ENCODE peak calls at places on chromosome 22, in seven cellular contexts. D, G, B, K, C, Z and E are unnamed samples.
A peak's percentile ranks its signal among the peaks of the same experiment; 100 is the strongest.

GRCh38 chr22:21443057-21443734 is 24.0 kb upstream of the TMEM191C start:
- DNase-seq in Z (peak; percentile 45), B (peak; percentile 1), G (no peak), C (peak; percentile 22), D (peak; percentile 1), K (no peak), E (no peak)

GRCh38 chr22:22060200-22061084 is 77.9 kb upstream of the TOP3B start:
- DNase-seq in Z (peak; percentile 93), K (peak; percentile 24), G (peak; percentile 89), B (peak; percentile 82), D (peak; percentile 57), C (no peak), E (peak; percentile 81)

GRCh38 chr22:36289406-36289870 is 36.5 kb downstream of the APOL1 start:
- DNase-seq in B (no peak), K (no peak), C (no peak), Z (no peak), G (no peak), D (no peak), E (no peak)

GRCh38 chr22:19837915-19838314 is 16.8 kb downstream of the GNB1L start:
- DNase-seq in C (no peak), B (no peak), G (no peak), Z (no peak), D (no peak), K (no peak), E (no peak)

GRCh38 chr22:22111267-22111751 is 128.7 kb upstream of the TOP3B start:
- DNase-seq in G (peak; percentile 86), D (no peak), C (no peak), Z (no peak), B (no peak), K (peak; percentile 95), E (peak; percentile 70)

GRCh38 chr22:36373258-36373579 is 14.5 kb downstream of the MYH9 start:
- DNase-seq in C (no peak), D (no peak), B (no peak), G (no peak), Z (peak; percentile 91), K (peak; percentile 9), E (no peak)

GRCh38 chr22:37999236-37999635 is 14.9 kb upstream of the SOX10 start:
- DNase-seq in K (no peak), D (no peak), G (no peak), C (no peak), B (no peak), Z (no peak), E (no peak)

GRCh38 chr22:44824271-44824670 is 71.9 kb downstream of the ARHGAP8 start:
- DNase-seq in K (no peak), G (no peak), C (no peak), B (no peak), Z (peak; percentile 43), D (no peak), E (no peak)

GRCh38 chr22:48318575-48319320 is 1508.9 kb downstream of the BRD1 start:
- DNase-seq in G (no peak), B (no peak), D (no peak), K (no peak), Z (peak; percentile 69), C (no peak), E (no peak)

GRCh38 chr22:44587004-44587793 is 89.2 kb upstream of the RTL6 start:
- DNase-seq in B (no peak), Z (peak; percentile 42), K (peak; percentile 11), D (no peak), C (no peak), G (no peak), E (peak; percentile 9)

GRCh38 chr22:36807627-36808026 is 9.2 kb downstream of the PVALB start:
- DNase-seq in B (no peak), Z (no peak), D (no peak), K (no peak), C (no peak), G (no peak), E (no peak)

GRCh38 chr22:50027639-50028537 is 15.3 kb upstream of the IL17REL start:
- DNase-seq in C (peak; percentile 87), Z (peak; percentile 78), K (peak; percentile 13), G (no peak), B (no peak), D (no peak), E (peak; percentile 76)

GRCh38 chr22:32341122-32341740 is 16.4 kb upstream of the RFPL3 start:
- DNase-seq in B (no peak), K (no peak), C (peak; percentile 17), G (no peak), D (no peak), Z (no peak), E (no peak)

GRCh38 chr22:32544953-32545558 is 70.4 kb downstream of the FBXO7 start:
- DNase-seq in C (no peak), G (no peak), D (no peak), K (peak; percentile 70), Z (no peak), B (no peak), E (no peak)

GRCh38 chr22:22520020-22520656 is at the start of gene ZNF280A:
- DNase-seq in K (no peak), B (no peak), Z (no peak), C (no peak), D (no peak), G (no peak), E (no peak)

GRCh38 chr22:43304831-43305230 is 38.3 kb downstream of the SCUBE1 start:
- DNase-seq in C (no peak), K (no peak), B (no peak), Z (no peak), D (no peak), G (no peak), E (no peak)

GRCh38 chr22:43305806-43306205 is 37.4 kb downstream of the SCUBE1 start:
- DNase-seq in C (no peak), G (no peak), Z (peak; percentile 33), D (no peak), B (no peak), K (no peak), E (no peak)

GRCh38 chr22:43310311-43310710 is 32.9 kb downstream of the SCUBE1 start:
- DNase-seq in K (no peak), B (no peak), C (no peak), D (no peak), G (no peak), Z (no peak), E (no peak)

GRCh38 chr22:43310798-43311197 is 32.4 kb downstream of the SCUBE1 start:
- DNase-seq in D (no peak), G (no peak), B (no peak), K (no peak), C (no peak), Z (no peak), E (no peak)

DNA sequence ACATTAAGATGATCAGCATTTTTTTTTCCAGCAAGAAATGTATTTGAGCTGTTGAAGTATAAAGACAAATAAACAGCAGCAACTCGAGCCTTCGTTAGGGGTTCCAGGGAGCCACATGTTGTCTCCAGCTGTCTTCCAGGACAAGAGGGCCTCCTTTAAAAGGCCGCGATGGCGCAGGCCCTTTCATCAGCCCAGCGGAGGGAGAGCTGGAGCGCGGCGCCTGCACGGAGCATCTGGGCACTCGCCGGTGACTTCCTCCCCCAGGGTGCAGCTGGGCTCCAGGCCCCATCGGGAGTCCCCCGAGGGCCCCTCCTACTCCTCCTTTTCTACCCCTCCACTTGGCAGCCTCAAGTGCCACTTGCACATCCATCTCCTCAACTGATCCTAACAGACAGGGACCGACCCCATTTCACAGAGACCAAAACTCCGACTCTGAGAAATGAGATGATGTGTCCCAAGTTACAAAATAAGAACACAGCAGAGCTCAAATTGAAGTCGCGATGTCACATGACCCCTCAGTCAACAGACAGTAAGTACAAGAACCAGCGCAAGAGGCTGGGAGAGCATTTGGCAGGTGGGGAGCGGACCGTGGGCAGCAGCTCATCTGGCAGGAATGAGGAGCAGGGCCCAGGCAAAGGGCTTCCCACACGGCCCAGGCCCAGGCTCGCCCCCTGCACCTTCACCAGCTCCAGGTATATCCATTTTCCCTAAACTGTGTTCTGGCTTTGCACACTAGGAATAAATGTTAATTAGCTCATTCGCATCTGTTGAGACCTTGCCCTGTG is 34.5 kb downstream of the SCUBE1 start:
- DNase-seq in B (no peak), C (no peak), Z (peak; percentile 63), G (no peak), K (peak; percentile 15), D (no peak), E (no peak)
- TF ChIP-seq CTCF in B (no peak), C (no peak), Z (no peak), G (no peak), K (no peak), D (no peak), E (no peak)

GRCh38 chr22:23591203-23591791 is 11.2 kb upstream of the IGLL1 start:
- DNase-seq in Z (no peak), D (peak; percentile 81), G (peak; percentile 74), C (peak; percentile 62), K (peak; percentile 54), B (peak; percentile 81), E (peak; percentile 82)
- TF ChIP-seq CTCF in Z (peak; percentile 77), D (peak; percentile 93), G (peak; percentile 81), C (peak; percentile 71), K (peak; percentile 73), B (peak; percentile 90), E (peak; percentile 90)

DNA sequence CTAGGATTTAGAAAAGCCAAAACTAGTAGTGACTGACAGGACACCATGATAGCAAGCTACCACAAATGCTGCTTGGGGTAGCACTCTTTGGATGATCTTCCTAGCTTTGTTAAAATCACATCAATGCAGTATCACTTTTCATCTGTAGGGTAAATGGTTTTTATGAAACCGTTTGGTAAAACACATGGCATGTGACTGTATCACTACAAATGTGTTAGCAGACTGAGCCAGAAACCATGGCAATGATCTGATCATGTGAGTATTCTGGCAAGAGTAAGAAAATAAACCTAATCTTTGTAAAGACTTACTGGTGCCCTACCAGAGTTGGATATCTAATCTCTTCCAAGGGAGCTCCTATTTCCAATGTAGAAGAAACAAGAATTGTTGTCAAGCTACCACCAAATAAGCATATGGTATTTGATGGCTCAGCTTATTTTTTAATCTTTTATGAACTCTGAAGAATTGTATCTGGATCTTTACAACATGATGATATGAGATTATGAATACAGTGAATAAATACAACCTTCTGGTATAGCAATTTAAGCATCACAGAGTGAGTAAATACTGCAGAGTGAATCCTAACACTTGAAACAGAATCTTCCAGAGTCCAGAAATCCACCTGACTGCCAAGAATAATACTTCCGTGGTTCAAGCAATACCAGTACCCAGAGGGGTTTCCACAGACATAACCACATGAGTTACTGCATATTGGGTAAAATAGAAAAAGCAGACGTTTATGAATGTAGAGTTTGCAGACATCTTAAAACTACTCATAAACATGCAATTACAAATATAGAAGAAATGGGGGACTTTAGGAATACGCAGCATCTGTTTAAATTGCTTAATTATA is 238.9 kb downstream of the TTC28 start:
- DNase-seq in G (no peak), Z (no peak), D (no peak), C (no peak), K (peak; percentile 80), B (no peak), E (no peak)
- TF ChIP-seq CTCF in G (no peak), Z (no peak), D (no peak), C (no peak), K (no peak), B (no peak), E (no peak)

DNA sequence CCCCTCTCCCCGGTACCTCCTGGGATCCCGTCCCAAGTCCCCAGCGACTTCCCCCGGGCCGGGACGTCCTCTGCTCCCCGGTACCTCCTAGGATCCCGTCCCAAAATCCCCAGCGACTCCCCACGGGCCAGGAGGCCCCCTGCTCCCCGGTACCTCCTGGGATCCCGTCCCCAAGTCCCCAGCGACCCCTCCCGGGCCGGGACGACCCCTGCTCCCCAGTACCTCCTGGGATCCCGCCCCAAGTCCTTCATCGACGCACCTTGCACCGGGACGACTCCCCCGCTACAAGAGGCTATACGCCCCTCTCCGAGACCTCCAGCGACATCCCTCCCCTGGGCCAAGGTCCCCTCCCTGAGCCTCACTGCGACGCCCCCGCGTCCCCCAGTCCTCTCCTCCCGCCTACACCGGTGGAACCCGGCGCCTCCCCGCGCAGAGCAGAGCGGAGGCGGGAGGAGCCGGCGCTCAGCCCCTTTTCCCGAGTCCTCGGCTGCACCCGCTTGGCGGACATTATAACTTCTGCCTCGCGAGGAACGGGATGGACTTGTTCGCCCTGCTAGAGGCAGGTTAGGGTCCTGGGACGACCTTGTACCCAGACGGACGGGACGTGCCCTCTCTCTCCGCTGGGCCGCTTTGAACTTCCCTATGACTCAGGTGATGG is 912 bp downstream of the KREMEN1 start:
- DNase-seq in K (no peak), Z (peak; percentile 88), G (no peak), C (peak; percentile 66), B (peak; percentile 54), D (peak; percentile 37), E (no peak)
- TF ChIP-seq CTCF in K (no peak), Z (no peak), G (no peak), C (no peak), B (no peak), D (no peak), E (no peak)